ENCODE peak calls at places on chromosomes 2 and 18, in ten cellular contexts. One of them, this sample, is unnamed.
A peak's percentile ranks its signal among the peaks of the same experiment; 100 is the strongest.

GRCh38 chr2:26068602-26069298 is 34.9 kb downstream of the RAB10 start:
- DNase-seq in fibroblast of mammary gland: peak; percentile 90
- DNase-seq in HepG2: peak; percentile 56
- DNase-seq in fibroblast of lung: peak; percentile 82
- DNase-seq in mammary epithelial cell: peak; percentile 84
- DNase-seq in uterus: no peak
- DNase-seq in BJ: peak; percentile 53
- DNase-seq in IMR-90: peak; percentile 91
- DNase-seq in cardiac fibroblast: peak; percentile 82
- DNase-seq in cardiac muscle cell: no peak
- DNase-seq in this sample: peak; percentile 86

GRCh38 chr2:127607399-127607908 is 38.5 kb upstream of the GPR17 start:
- DNase-seq in uterus: no peak
- DNase-seq in BJ: no peak
- DNase-seq in cardiac muscle cell: no peak
- DNase-seq in mammary epithelial cell: no peak
- DNase-seq in HepG2: no peak
- DNase-seq in IMR-90: no peak
- DNase-seq in fibroblast of lung: no peak
- DNase-seq in fibroblast of mammary gland: no peak
- DNase-seq in cardiac fibroblast: no peak
- DNase-seq in this sample: no peak

GRCh38 chr2:203225423-203226039 is 13.3 kb upstream of the CYP20A1 start:
- DNase-seq in BJ: no peak
- DNase-seq in mammary epithelial cell: peak; percentile 5
- DNase-seq in cardiac fibroblast: peak; percentile 34
- DNase-seq in IMR-90: peak; percentile 21
- DNase-seq in fibroblast of lung: peak; percentile 13
- DNase-seq in uterus: no peak
- DNase-seq in fibroblast of mammary gland: peak; percentile 21
- DNase-seq in HepG2: peak; percentile 35
- DNase-seq in cardiac muscle cell: peak; percentile 34
- DNase-seq in this sample: peak; percentile 45

GRCh38 chr2:231672617-231673347 is 35.5 kb upstream of the PTMA start:
- DNase-seq in fibroblast of mammary gland: peak; percentile 28
- DNase-seq in BJ: no peak
- DNase-seq in cardiac muscle cell: peak; percentile 59
- DNase-seq in IMR-90: peak; percentile 32
- DNase-seq in cardiac fibroblast: peak; percentile 63
- DNase-seq in uterus: peak; percentile 61
- DNase-seq in mammary epithelial cell: no peak
- DNase-seq in HepG2: peak; percentile 71
- DNase-seq in fibroblast of lung: peak; percentile 60
- DNase-seq in this sample: peak; percentile 53

GRCh38 chr18:49756135-49756534 is 57.2 kb downstream of the ACAA2 start:
- DNase-seq in mammary epithelial cell: no peak
- DNase-seq in cardiac muscle cell: no peak
- DNase-seq in HepG2: no peak
- DNase-seq in cardiac fibroblast: no peak
- DNase-seq in BJ: no peak
- DNase-seq in fibroblast of mammary gland: no peak
- DNase-seq in fibroblast of lung: no peak
- DNase-seq in uterus: no peak
- DNase-seq in IMR-90: no peak
- DNase-seq in this sample: no peak

GRCh38 chr2:55587-56448 is 9.5 kb upstream of the FAM110C start:
- DNase-seq in uterus: no peak
- DNase-seq in fibroblast of lung: no peak
- DNase-seq in cardiac muscle cell: no peak
- DNase-seq in mammary epithelial cell: peak; percentile 53
- DNase-seq in IMR-90: no peak
- DNase-seq in HepG2: no peak
- DNase-seq in fibroblast of mammary gland: no peak
- DNase-seq in cardiac fibroblast: no peak
- DNase-seq in BJ: no peak
- DNase-seq in this sample: no peak

GRCh38 chr18:858016-858415 is 46.0 kb upstream of the YES1 start:
- DNase-seq in IMR-90: no peak
- DNase-seq in fibroblast of lung: no peak
- DNase-seq in fibroblast of mammary gland: no peak
- DNase-seq in BJ: no peak
- DNase-seq in cardiac muscle cell: no peak
- DNase-seq in HepG2: no peak
- DNase-seq in mammary epithelial cell: no peak
- DNase-seq in cardiac fibroblast: no peak
- DNase-seq in uterus: no peak
- DNase-seq in this sample: no peak

GRCh38 chr2:64943387-64944150 is 45.6 kb upstream of the SLC1A4 start:
- DNase-seq in BJ: no peak
- DNase-seq in uterus: peak; percentile 48
- DNase-seq in cardiac muscle cell: no peak
- DNase-seq in mammary epithelial cell: peak; percentile 84
- DNase-seq in fibroblast of mammary gland: peak; percentile 60
- DNase-seq in fibroblast of lung: peak; percentile 64
- DNase-seq in IMR-90: peak; percentile 19
- DNase-seq in HepG2: peak; percentile 97
- DNase-seq in cardiac fibroblast: peak; percentile 62
- DNase-seq in this sample: peak; percentile 36

GRCh38 chr18:62644773-62645172 is 70.6 kb upstream of the PHLPP1 start:
- DNase-seq in cardiac fibroblast: no peak
- DNase-seq in fibroblast of mammary gland: no peak
- DNase-seq in cardiac muscle cell: no peak
- DNase-seq in uterus: no peak
- DNase-seq in HepG2: no peak
- DNase-seq in IMR-90: no peak
- DNase-seq in mammary epithelial cell: no peak
- DNase-seq in fibroblast of lung: no peak
- DNase-seq in BJ: no peak
- DNase-seq in this sample: no peak

GRCh38 chr2:111617804-111618576 is 266.0 kb downstream of the ANAPC1 start:
- DNase-seq in cardiac muscle cell: no peak
- DNase-seq in cardiac fibroblast: peak; percentile 78
- DNase-seq in fibroblast of mammary gland: no peak
- DNase-seq in fibroblast of lung: peak; percentile 28
- DNase-seq in uterus: peak; percentile 23
- DNase-seq in BJ: no peak
- DNase-seq in HepG2: peak; percentile 71
- DNase-seq in mammary epithelial cell: no peak
- DNase-seq in IMR-90: no peak
- DNase-seq in this sample: no peak

GRCh38 chr2:235170536-235171510 is 219.0 kb downstream of the SH3BP4 start:
- DNase-seq in IMR-90: peak; percentile 60
- DNase-seq in fibroblast of mammary gland: peak; percentile 79
- DNase-seq in HepG2: no peak
- DNase-seq in BJ: peak; percentile 41
- DNase-seq in mammary epithelial cell: peak; percentile 56
- DNase-seq in uterus: no peak
- DNase-seq in cardiac fibroblast: peak; percentile 64
- DNase-seq in cardiac muscle cell: peak; percentile 27
- DNase-seq in fibroblast of lung: peak; percentile 28
- DNase-seq in this sample: peak; percentile 61

GRCh38 chr2:72137498-72138010 is 10.1 kb downstream of the CYP26B1 start:
- DNase-seq in IMR-90: peak; percentile 18
- DNase-seq in uterus: peak; percentile 30
- DNase-seq in BJ: no peak
- DNase-seq in mammary epithelial cell: peak; percentile 28
- DNase-seq in HepG2: peak; percentile 58
- DNase-seq in fibroblast of mammary gland: peak; percentile 26
- DNase-seq in fibroblast of lung: peak; percentile 23
- DNase-seq in cardiac fibroblast: no peak
- DNase-seq in cardiac muscle cell: peak; percentile 76
- DNase-seq in this sample: peak; percentile 33

GRCh38 chr2:109402980-109403840 is 210.6 kb downstream of the SEPTIN10 start:
- DNase-seq in fibroblast of mammary gland: no peak
- DNase-seq in uterus: no peak
- DNase-seq in cardiac fibroblast: no peak
- DNase-seq in mammary epithelial cell: no peak
- DNase-seq in fibroblast of lung: no peak
- DNase-seq in BJ: no peak
- DNase-seq in HepG2: no peak
- DNase-seq in cardiac muscle cell: no peak
- DNase-seq in IMR-90: no peak
- DNase-seq in this sample: no peak

GRCh38 chr2:200052627-200053026 is 97.2 kb downstream of the MAIP1 start:
- DNase-seq in fibroblast of mammary gland: no peak
- DNase-seq in IMR-90: no peak
- DNase-seq in cardiac fibroblast: no peak
- DNase-seq in BJ: no peak
- DNase-seq in fibroblast of lung: no peak
- DNase-seq in mammary epithelial cell: no peak
- DNase-seq in HepG2: no peak
- DNase-seq in cardiac muscle cell: no peak
- DNase-seq in uterus: no peak
- DNase-seq in this sample: no peak

GRCh38 chr2:200056105-200056504 is 100.7 kb downstream of the MAIP1 start:
- DNase-seq in IMR-90: no peak
- DNase-seq in uterus: no peak
- DNase-seq in cardiac muscle cell: no peak
- DNase-seq in mammary epithelial cell: no peak
- DNase-seq in cardiac fibroblast: peak; percentile 21
- DNase-seq in BJ: no peak
- DNase-seq in HepG2: no peak
- DNase-seq in fibroblast of lung: no peak
- DNase-seq in fibroblast of mammary gland: peak; percentile 43
- DNase-seq in this sample: no peak

GRCh38 chr2:200050921-200051620 is 95.7 kb downstream of the MAIP1 start:
- DNase-seq in uterus: no peak
- DNase-seq in mammary epithelial cell: no peak
- DNase-seq in fibroblast of lung: no peak
- DNase-seq in fibroblast of mammary gland: no peak
- DNase-seq in cardiac fibroblast: no peak
- DNase-seq in IMR-90: no peak
- DNase-seq in BJ: no peak
- DNase-seq in cardiac muscle cell: no peak
- DNase-seq in HepG2: no peak
- DNase-seq in this sample: no peak

GRCh38 chr2:200051621-200051945 is 96.2 kb downstream of the MAIP1 start:
- DNase-seq in uterus: no peak
- DNase-seq in cardiac fibroblast: no peak
- DNase-seq in HepG2: no peak
- DNase-seq in fibroblast of mammary gland: no peak
- DNase-seq in mammary epithelial cell: no peak
- DNase-seq in fibroblast of lung: no peak
- DNase-seq in BJ: no peak
- DNase-seq in IMR-90: no peak
- DNase-seq in cardiac muscle cell: no peak
- DNase-seq in this sample: no peak

GRCh38 chr2:200054681-200055468 is 99.5 kb downstream of the MAIP1 start:
- DNase-seq in cardiac fibroblast: no peak
- DNase-seq in cardiac muscle cell: no peak
- DNase-seq in uterus: no peak
- DNase-seq in HepG2: peak; percentile 47
- DNase-seq in fibroblast of lung: no peak
- DNase-seq in IMR-90: no peak
- DNase-seq in mammary epithelial cell: no peak
- DNase-seq in fibroblast of mammary gland: no peak
- DNase-seq in BJ: no peak
- DNase-seq in this sample: no peak
- TF ChIP-seq CTCF in cardiac fibroblast: peak; percentile 11
- TF ChIP-seq CTCF in cardiac muscle cell: peak; percentile 13
- TF ChIP-seq CTCF in uterus: no peak
- TF ChIP-seq CTCF in HepG2: peak; percentile 93
- TF ChIP-seq CTCF in fibroblast of lung: peak; percentile 15
- TF ChIP-seq CTCF in IMR-90: peak; percentile 10
- TF ChIP-seq CTCF in mammary epithelial cell: peak; percentile 4
- TF ChIP-seq CTCF in fibroblast of mammary gland: peak; percentile 15
- TF ChIP-seq CTCF in BJ: no peak
- TF ChIP-seq CTCF in this sample: no peak

GRCh38 chr2:226903179-226903578 is 67.3 kb downstream of the RHBDD1 start:
- DNase-seq in fibroblast of mammary gland: peak; percentile 91
- DNase-seq in fibroblast of lung: peak; percentile 83
- DNase-seq in mammary epithelial cell: peak; percentile 75
- DNase-seq in uterus: no peak
- DNase-seq in BJ: no peak
- DNase-seq in HepG2: no peak
- DNase-seq in cardiac fibroblast: peak; percentile 74
- DNase-seq in IMR-90: peak; percentile 93
- DNase-seq in cardiac muscle cell: no peak
- DNase-seq in this sample: peak; percentile 83

GRCh38 chr2:226898925-226899324 is 63.1 kb downstream of the RHBDD1 start:
- DNase-seq in BJ: no peak
- DNase-seq in mammary epithelial cell: no peak
- DNase-seq in fibroblast of mammary gland: no peak
- DNase-seq in HepG2: no peak
- DNase-seq in uterus: no peak
- DNase-seq in IMR-90: no peak
- DNase-seq in cardiac muscle cell: no peak
- DNase-seq in cardiac fibroblast: no peak
- DNase-seq in fibroblast of lung: no peak
- DNase-seq in this sample: no peak

GRCh38 chr2:226904592-226904991 is 68.7 kb downstream of the RHBDD1 start:
- DNase-seq in HepG2: no peak
- DNase-seq in mammary epithelial cell: no peak
- DNase-seq in BJ: no peak
- DNase-seq in IMR-90: no peak
- DNase-seq in fibroblast of lung: no peak
- DNase-seq in cardiac muscle cell: no peak
- DNase-seq in fibroblast of mammary gland: no peak
- DNase-seq in uterus: no peak
- DNase-seq in cardiac fibroblast: no peak
- DNase-seq in this sample: no peak

GRCh38 chr2:226905718-226906438 is 70.0 kb downstream of the RHBDD1 start:
- DNase-seq in mammary epithelial cell: no peak
- DNase-seq in BJ: no peak
- DNase-seq in cardiac fibroblast: no peak
- DNase-seq in fibroblast of mammary gland: no peak
- DNase-seq in uterus: no peak
- DNase-seq in HepG2: no peak
- DNase-seq in cardiac muscle cell: no peak
- DNase-seq in IMR-90: no peak
- DNase-seq in fibroblast of lung: no peak
- DNase-seq in this sample: no peak

GRCh38 chr2:226902041-226902972 is 66.5 kb downstream of the RHBDD1 start:
- DNase-seq in fibroblast of mammary gland: peak; percentile 27
- DNase-seq in BJ: no peak
- DNase-seq in cardiac fibroblast: peak; percentile 22
- DNase-seq in HepG2: no peak
- DNase-seq in uterus: no peak
- DNase-seq in fibroblast of lung: peak; percentile 30
- DNase-seq in cardiac muscle cell: no peak
- DNase-seq in mammary epithelial cell: no peak
- DNase-seq in IMR-90: no peak
- DNase-seq in this sample: peak; percentile 44
- H3K4me3 ChIP-seq in fibroblast of mammary gland: no peak overlapping the region
- H3K4me3 ChIP-seq in BJ: no peak overlapping the region
- H3K4me3 ChIP-seq in cardiac fibroblast: no peak overlapping the region
- H3K4me3 ChIP-seq in HepG2: no peak overlapping the region
- H3K4me3 ChIP-seq in uterus: no peak overlapping the region
- H3K4me3 ChIP-seq in fibroblast of lung: no peak overlapping the region
- H3K4me3 ChIP-seq in cardiac muscle cell: no peak overlapping the region
- H3K4me3 ChIP-seq in mammary epithelial cell: no peak overlapping the region
- H3K4me3 ChIP-seq in IMR-90: no peak overlapping the region
- H3K4me3 ChIP-seq in this sample: no peak overlapping the region

GRCh38 chr18:36706313-36706881 is 122.4 kb downstream of the TPGS2 start:
- DNase-seq in uterus: no peak
- DNase-seq in fibroblast of lung: no peak
- DNase-seq in mammary epithelial cell: no peak
- DNase-seq in cardiac muscle cell: no peak
- DNase-seq in BJ: no peak
- DNase-seq in HepG2: no peak
- DNase-seq in cardiac fibroblast: no peak
- DNase-seq in IMR-90: peak; percentile 29
- DNase-seq in fibroblast of mammary gland: peak; percentile 36
- DNase-seq in this sample: no peak
- TF ChIP-seq CTCF in uterus: no peak
- TF ChIP-seq CTCF in fibroblast of lung: no peak
- TF ChIP-seq CTCF in mammary epithelial cell: no peak
- TF ChIP-seq CTCF in cardiac muscle cell: no peak
- TF ChIP-seq CTCF in BJ: no peak
- TF ChIP-seq CTCF in HepG2: no peak
- TF ChIP-seq CTCF in cardiac fibroblast: no peak
- TF ChIP-seq CTCF in IMR-90: no peak
- TF ChIP-seq CTCF in fibroblast of mammary gland: no peak
- TF ChIP-seq CTCF in this sample: no peak

GRCh38 chr2:5689790-5690189 is 2.4 kb upstream of the SOX11 start:
- DNase-seq in mammary epithelial cell: no peak
- DNase-seq in BJ: no peak
- DNase-seq in fibroblast of mammary gland: no peak
- DNase-seq in fibroblast of lung: no peak
- DNase-seq in uterus: no peak
- DNase-seq in IMR-90: no peak
- DNase-seq in HepG2: no peak
- DNase-seq in cardiac fibroblast: no peak
- DNase-seq in cardiac muscle cell: no peak
- DNase-seq in this sample: no peak
- H3K4me3 ChIP-seq in mammary epithelial cell: no peak overlapping the region
- H3K4me3 ChIP-seq in BJ: no peak overlapping the region
- H3K4me3 ChIP-seq in fibroblast of mammary gland: no peak overlapping the region
- H3K4me3 ChIP-seq in fibroblast of lung: peak overlapping the region; percentile 71
- H3K4me3 ChIP-seq in uterus: no peak overlapping the region
- H3K4me3 ChIP-seq in IMR-90: no peak overlapping the region
- H3K4me3 ChIP-seq in HepG2: no peak overlapping the region
- H3K4me3 ChIP-seq in cardiac fibroblast: no peak overlapping the region
- H3K4me3 ChIP-seq in cardiac muscle cell: peak overlapping the region; percentile 91
- H3K4me3 ChIP-seq in this sample: no peak overlapping the region